ENCODE peak calls at places on chromosomes 4 and X, in seven cellular contexts. One of them, this sample, is unnamed.

GRCh38 chr4:169229571-169230028 is 41.2 kb downstream of the SH3RF1 start:
- DNase-seq in IMR-90: peak
- DNase-seq in H1: no peak
- DNase-seq in neuronal stem cell: no peak
- DNase-seq in mesendoderm: peak
- DNase-seq in trophoblast cell: peak
- DNase-seq in mesenchymal stem cell: peak
- DNase-seq in this sample: no peak

GRCh38 chr4:692771-693554 is 4.0 kb upstream of the SLC49A3 start:
- DNase-seq in mesenchymal stem cell: no peak
- DNase-seq in IMR-90: no peak
- DNase-seq in neuronal stem cell: no peak
- DNase-seq in H1: no peak
- DNase-seq in mesendoderm: no peak
- DNase-seq in trophoblast cell: peak
- DNase-seq in this sample: peak

GRCh38 chrX:19670854-19671620 is 155.7 kb upstream of the MAP3K15 start:
- DNase-seq in mesenchymal stem cell: peak
- DNase-seq in trophoblast cell: no peak
- DNase-seq in H1: no peak
- DNase-seq in neuronal stem cell: peak
- DNase-seq in mesendoderm: peak
- DNase-seq in IMR-90: peak
- DNase-seq in this sample: peak

GRCh38 chr4:186536285-186536684 is 19.1 kb downstream of the MTNR1A start:
- DNase-seq in IMR-90: no peak
- DNase-seq in neuronal stem cell: no peak
- DNase-seq in H1: no peak
- DNase-seq in mesenchymal stem cell: no peak
- DNase-seq in mesendoderm: peak
- DNase-seq in trophoblast cell: no peak
- DNase-seq in this sample: peak

GRCh38 chr4:77092832-77093800 is 17.3 kb upstream of the CCNI start:
- DNase-seq in IMR-90: no peak
- DNase-seq in mesenchymal stem cell: peak
- DNase-seq in neuronal stem cell: no peak
- DNase-seq in trophoblast cell: peak
- DNase-seq in H1: no peak
- DNase-seq in mesendoderm: peak
- DNase-seq in this sample: no peak

GRCh38 chr4:78520808-78521226 is 30.8 kb upstream of the ANXA3 start:
- DNase-seq in mesendoderm: no peak
- DNase-seq in trophoblast cell: no peak
- DNase-seq in neuronal stem cell: no peak
- DNase-seq in mesenchymal stem cell: no peak
- DNase-seq in IMR-90: peak
- DNase-seq in H1: no peak
- DNase-seq in this sample: no peak

GRCh38 chrX:110021180-110022022 is 18.5 kb downstream of the TMEM164 start:
- DNase-seq in mesendoderm: no peak
- DNase-seq in trophoblast cell: no peak
- DNase-seq in mesenchymal stem cell: peak
- DNase-seq in H1: no peak
- DNase-seq in IMR-90: peak
- DNase-seq in neuronal stem cell: no peak
- DNase-seq in this sample: no peak

GRCh38 chr4:71230613-71231012 is 108.2 kb upstream of the SLC4A4 start:
- DNase-seq in mesenchymal stem cell: no peak
- DNase-seq in IMR-90: no peak
- DNase-seq in mesendoderm: no peak
- DNase-seq in trophoblast cell: no peak
- DNase-seq in neuronal stem cell: no peak
- DNase-seq in H1: no peak
- DNase-seq in this sample: no peak

GRCh38 chrX:81082649-81083048 is 119.1 kb downstream of the HMGN5 start:
- DNase-seq in mesenchymal stem cell: no peak
- DNase-seq in trophoblast cell: no peak
- DNase-seq in IMR-90: no peak
- DNase-seq in H1: no peak
- DNase-seq in mesendoderm: peak
- DNase-seq in neuronal stem cell: no peak
- DNase-seq in this sample: no peak

GRCh38 chr4:98352940-98353339 is 91.8 kb downstream of the RAP1GDS1 start:
- DNase-seq in IMR-90: no peak
- DNase-seq in neuronal stem cell: no peak
- DNase-seq in H1: no peak
- DNase-seq in mesendoderm: no peak
- DNase-seq in trophoblast cell: no peak
- DNase-seq in mesenchymal stem cell: no peak
- DNase-seq in this sample: no peak

GRCh38 chr4:115042496-115042895 is 70.9 kb downstream of the NDST4 start:
- DNase-seq in neuronal stem cell: no peak
- DNase-seq in trophoblast cell: no peak
- DNase-seq in IMR-90: no peak
- DNase-seq in mesendoderm: peak
- DNase-seq in H1: no peak
- DNase-seq in mesenchymal stem cell: peak
- DNase-seq in this sample: no peak

GRCh38 chr4:110681381-110681780 is 58.5 kb upstream of the PITX2 start:
- DNase-seq in IMR-90: no peak
- DNase-seq in mesenchymal stem cell: peak
- DNase-seq in H1: no peak
- DNase-seq in neuronal stem cell: no peak
- DNase-seq in trophoblast cell: no peak
- DNase-seq in mesendoderm: peak
- DNase-seq in this sample: no peak

GRCh38 chrX:72110051-72110926 is 21.4 kb downstream of the RTL5 start:
- DNase-seq in trophoblast cell: no peak
- DNase-seq in IMR-90: no peak
- DNase-seq in H1: no peak
- DNase-seq in mesenchymal stem cell: no peak
- DNase-seq in mesendoderm: no peak
- DNase-seq in neuronal stem cell: no peak
- DNase-seq in this sample: no peak

GRCh38 chr4:180028682-180029081 is 2214.5 kb upstream of the TENM3 start:
- DNase-seq in IMR-90: peak
- DNase-seq in trophoblast cell: peak
- DNase-seq in H1: peak
- DNase-seq in mesendoderm: peak
- DNase-seq in neuronal stem cell: peak
- DNase-seq in mesenchymal stem cell: peak
- DNase-seq in this sample: peak

GRCh38 chr4:133618963-133619362 is 469.9 kb downstream of the PCDH10 start:
- DNase-seq in mesenchymal stem cell: no peak
- DNase-seq in neuronal stem cell: no peak
- DNase-seq in trophoblast cell: no peak
- DNase-seq in H1: no peak
- DNase-seq in mesendoderm: no peak
- DNase-seq in IMR-90: no peak
- DNase-seq in this sample: no peak

GRCh38 chr4:42302348-42302747 is 94.9 kb upstream of the SHISA3 start:
- DNase-seq in IMR-90: peak
- DNase-seq in trophoblast cell: no peak
- DNase-seq in mesendoderm: peak
- DNase-seq in H1: no peak
- DNase-seq in neuronal stem cell: peak
- DNase-seq in mesenchymal stem cell: peak
- DNase-seq in this sample: peak

GRCh38 chrX:31181377-31182038 is 109.7 kb upstream of the FTHL17 start:
- DNase-seq in trophoblast cell: no peak
- DNase-seq in IMR-90: no peak
- DNase-seq in mesenchymal stem cell: peak
- DNase-seq in H1: no peak
- DNase-seq in mesendoderm: no peak
- DNase-seq in neuronal stem cell: no peak
- DNase-seq in this sample: no peak

GRCh38 chr4:175435437-175435836 is 376.6 kb downstream of the GPM6A start:
- DNase-seq in trophoblast cell: no peak
- DNase-seq in IMR-90: peak
- DNase-seq in mesendoderm: peak
- DNase-seq in H1: no peak
- DNase-seq in neuronal stem cell: no peak
- DNase-seq in mesenchymal stem cell: peak
- DNase-seq in this sample: no peak

GRCh38 chr4:105158837-105159236 is 12.2 kb downstream of the TET2 start:
- DNase-seq in mesenchymal stem cell: peak
- DNase-seq in trophoblast cell: no peak
- DNase-seq in neuronal stem cell: no peak
- DNase-seq in mesendoderm: peak
- DNase-seq in IMR-90: peak
- DNase-seq in H1: no peak
- DNase-seq in this sample: no peak

GRCh38 chr4:153318696-153319320 is 25.7 kb upstream of the MND1 start:
- DNase-seq in H1: no peak
- DNase-seq in mesenchymal stem cell: peak
- DNase-seq in IMR-90: peak
- DNase-seq in neuronal stem cell: peak
- DNase-seq in trophoblast cell: peak
- DNase-seq in mesendoderm: peak
- DNase-seq in this sample: no peak

GRCh38 chr4:150297861-150298474 is 219.7 kb downstream of the DCLK2 start:
- DNase-seq in H1: no peak
- DNase-seq in trophoblast cell: peak
- DNase-seq in mesenchymal stem cell: peak
- DNase-seq in mesendoderm: peak
- DNase-seq in neuronal stem cell: peak
- DNase-seq in IMR-90: peak
- DNase-seq in this sample: no peak

GRCh38 chrX:135463937-135464336 is 42.2 kb downstream of the SMIM10L2A start:
- DNase-seq in mesendoderm: peak
- DNase-seq in neuronal stem cell: no peak
- DNase-seq in IMR-90: peak
- DNase-seq in trophoblast cell: no peak
- DNase-seq in mesenchymal stem cell: peak
- DNase-seq in H1: no peak
- DNase-seq in this sample: no peak

GRCh38 chr4:95155759-95156451 is 392.9 kb downstream of the UNC5C start:
- DNase-seq in mesendoderm: peak
- DNase-seq in mesenchymal stem cell: peak
- DNase-seq in IMR-90: peak
- DNase-seq in neuronal stem cell: peak
- DNase-seq in trophoblast cell: peak
- DNase-seq in H1: no peak
- DNase-seq in this sample: no peak

GRCh38 chr4:136864580-136865185 is 667.6 kb downstream of the PCDH18 start:
- DNase-seq in mesenchymal stem cell: peak
- DNase-seq in H1: no peak
- DNase-seq in neuronal stem cell: peak
- DNase-seq in mesendoderm: peak
- DNase-seq in IMR-90: peak
- DNase-seq in trophoblast cell: peak
- DNase-seq in this sample: no peak

GRCh38 chr4:188403272-188403671 is 264.0 kb downstream of the TRIML1 start:
- DNase-seq in IMR-90: no peak
- DNase-seq in H1: no peak
- DNase-seq in neuronal stem cell: no peak
- DNase-seq in mesendoderm: peak
- DNase-seq in mesenchymal stem cell: no peak
- DNase-seq in trophoblast cell: no peak
- DNase-seq in this sample: peak

GRCh38 chr4:10096201-10096975 is 20.2 kb downstream of the WDR1 start:
- DNase-seq in mesendoderm: no peak
- DNase-seq in neuronal stem cell: no peak
- DNase-seq in trophoblast cell: peak
- DNase-seq in H1: no peak
- DNase-seq in mesenchymal stem cell: peak
- DNase-seq in IMR-90: peak
- DNase-seq in this sample: no peak

GRCh38 chrX:48761674-48762471 is at the start of gene GLOD5:
- DNase-seq in IMR-90: no peak
- DNase-seq in mesendoderm: peak
- DNase-seq in neuronal stem cell: no peak
- DNase-seq in mesenchymal stem cell: peak
- DNase-seq in H1: peak
- DNase-seq in trophoblast cell: peak
- DNase-seq in this sample: peak

GRCh38 chr4:38601244-38601915 is 62.6 kb upstream of the KLF3 start:
- DNase-seq in H1: no peak
- DNase-seq in IMR-90: peak
- DNase-seq in trophoblast cell: no peak
- DNase-seq in mesendoderm: no peak
- DNase-seq in mesenchymal stem cell: peak
- DNase-seq in neuronal stem cell: no peak
- DNase-seq in this sample: no peak
- H2BK5ac ChIP-seq in H1: no peak
- H2BK5ac ChIP-seq in IMR-90: no peak
- H2BK5ac ChIP-seq in trophoblast cell: no peak
- H2BK5ac ChIP-seq in mesendoderm: no peak
- H2BK5ac ChIP-seq in mesenchymal stem cell: no peak
- H2BK5ac ChIP-seq in neuronal stem cell: no peak
- H2BK5ac ChIP-seq in this sample: no peak

DNA sequence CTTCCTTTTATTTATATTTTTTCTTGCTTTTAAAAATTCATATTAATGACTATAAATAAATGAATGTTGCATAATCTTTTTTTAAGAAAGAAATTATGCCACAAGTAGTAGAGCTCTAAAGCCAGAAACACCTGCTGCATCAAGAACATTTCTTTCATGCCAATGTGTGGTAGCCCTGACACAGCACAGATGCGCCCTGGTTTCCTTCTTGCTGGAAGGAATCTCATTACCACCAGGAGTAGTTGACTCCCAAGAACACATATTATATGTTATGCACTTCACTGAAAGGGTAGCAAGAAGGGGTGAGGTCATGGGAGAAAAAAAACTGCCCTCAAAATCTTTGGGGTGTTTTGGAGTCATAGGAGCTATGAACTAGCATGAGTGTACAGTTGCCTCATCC is 185.9 kb upstream of the C1QTNF7 start:
- DNase-seq in mesendoderm: no peak
- DNase-seq in IMR-90: no peak
- DNase-seq in H1: no peak
- DNase-seq in neuronal stem cell: no peak
- DNase-seq in trophoblast cell: no peak
- DNase-seq in mesenchymal stem cell: no peak
- DNase-seq in this sample: no peak
- H2BK5ac ChIP-seq in mesendoderm: no peak
- H2BK5ac ChIP-seq in IMR-90: no peak
- H2BK5ac ChIP-seq in H1: no peak
- H2BK5ac ChIP-seq in neuronal stem cell: no peak
- H2BK5ac ChIP-seq in trophoblast cell: no peak
- H2BK5ac ChIP-seq in mesenchymal stem cell: no peak
- H2BK5ac ChIP-seq in this sample: no peak

DNA sequence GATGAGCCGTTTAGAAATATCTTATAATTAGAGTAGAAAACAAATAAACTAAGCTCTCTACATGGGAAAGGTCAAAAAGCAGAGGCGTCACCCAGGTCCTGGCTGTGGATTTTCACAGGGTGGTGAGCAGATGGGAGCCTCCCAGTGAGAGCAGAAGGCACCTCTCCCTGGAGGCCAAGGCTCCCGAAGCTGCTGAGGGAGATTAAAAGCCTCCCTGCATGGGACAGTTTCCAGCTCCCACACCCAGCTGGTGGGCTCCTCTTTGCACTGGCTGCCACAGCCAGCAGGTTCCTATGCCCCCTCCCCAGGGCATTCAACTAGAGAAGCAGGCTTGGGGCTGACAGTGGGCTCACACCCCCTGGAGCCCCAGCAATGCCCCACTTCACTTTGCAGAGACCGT is 55.2 kb upstream of the TBC1D9 start:
- DNase-seq in mesenchymal stem cell: no peak
- DNase-seq in mesendoderm: no peak
- DNase-seq in IMR-90: no peak
- DNase-seq in trophoblast cell: no peak
- DNase-seq in neuronal stem cell: no peak
- DNase-seq in H1: no peak
- DNase-seq in this sample: no peak
- H2BK5ac ChIP-seq in mesenchymal stem cell: no peak
- H2BK5ac ChIP-seq in mesendoderm: no peak
- H2BK5ac ChIP-seq in IMR-90: no peak
- H2BK5ac ChIP-seq in trophoblast cell: no peak
- H2BK5ac ChIP-seq in neuronal stem cell: no peak
- H2BK5ac ChIP-seq in H1: no peak
- H2BK5ac ChIP-seq in this sample: no peak

GRCh38 chr4:53535567-53535966 is 55.7 kb downstream of the LNX1 start:
- DNase-seq in H1: no peak
- DNase-seq in mesenchymal stem cell: no peak
- DNase-seq in mesendoderm: no peak
- DNase-seq in IMR-90: no peak
- DNase-seq in neuronal stem cell: no peak
- DNase-seq in trophoblast cell: no peak
- DNase-seq in this sample: no peak
- H2BK5ac ChIP-seq in H1: no peak
- H2BK5ac ChIP-seq in mesenchymal stem cell: no peak
- H2BK5ac ChIP-seq in mesendoderm: no peak
- H2BK5ac ChIP-seq in IMR-90: no peak
- H2BK5ac ChIP-seq in neuronal stem cell: no peak
- H2BK5ac ChIP-seq in trophoblast cell: no peak
- H2BK5ac ChIP-seq in this sample: no peak